ENCODE peak calls at places on chromosomes 1 and 21, in four cellular contexts. One of them, this sample, is unnamed.
A peak's percentile ranks its signal among the peaks of the same experiment; 100 is the strongest.

GRCh38 chr1:247212012-247212411 is 40.2 kb upstream of the ZNF124 start:
- DNase-seq in A172: no peak
- DNase-seq in CD4-positive, alpha-beta T cell: no peak
- DNase-seq in H54: no peak
- DNase-seq in this sample: no peak

GRCh38 chr1:243495442-243496172 is 239.8 kb downstream of the SDCCAG8 start:
- DNase-seq in A172: no peak
- DNase-seq in CD4-positive, alpha-beta T cell: no peak
- DNase-seq in H54: no peak
- DNase-seq in this sample: peak; percentile 27

GRCh38 chr1:234531181-234532132 is 52.5 kb upstream of the TARBP1 start:
- DNase-seq in A172: no peak
- DNase-seq in CD4-positive, alpha-beta T cell: no peak
- DNase-seq in H54: no peak
- DNase-seq in this sample: no peak

GRCh38 chr21:36664678-36665022 is 34.3 kb upstream of the SIM2 start:
- DNase-seq in A172: no peak
- DNase-seq in CD4-positive, alpha-beta T cell: no peak
- DNase-seq in H54: no peak
- DNase-seq in this sample: no peak

GRCh38 chr1:31959941-31960340 is 21.8 kb upstream of the PTP4A2 start:
- DNase-seq in A172: no peak
- DNase-seq in CD4-positive, alpha-beta T cell: no peak
- DNase-seq in H54: no peak
- DNase-seq in this sample: no peak

GRCh38 chr1:85244271-85245053 is 15.0 kb downstream of the C1orf52 start:
- DNase-seq in A172: peak; percentile 14
- DNase-seq in CD4-positive, alpha-beta T cell: no peak
- DNase-seq in H54: no peak
- DNase-seq in this sample: peak; percentile 80

GRCh38 chr1:20732588-20733360 is at the start of gene SH2D5:
- DNase-seq in A172: peak; percentile 94
- DNase-seq in CD4-positive, alpha-beta T cell: peak; percentile 57
- DNase-seq in H54: peak; percentile 84
- DNase-seq in this sample: peak; percentile 89

GRCh38 chr1:228156518-228156875 is 6.8 kb downstream of the GJC2 start:
- DNase-seq in A172: no peak
- DNase-seq in CD4-positive, alpha-beta T cell: no peak
- DNase-seq in H54: no peak
- DNase-seq in this sample: no peak

GRCh38 chr1:234585333-234586055 is 24.5 kb downstream of the IRF2BP2 start:
- DNase-seq in A172: no peak
- DNase-seq in CD4-positive, alpha-beta T cell: no peak
- DNase-seq in H54: no peak
- DNase-seq in this sample: peak; percentile 22

GRCh38 chr1:35442737-35443136 is 114.5 kb downstream of the KIAA0319L start:
- DNase-seq in A172: no peak
- DNase-seq in CD4-positive, alpha-beta T cell: no peak
- DNase-seq in H54: no peak
- DNase-seq in this sample: no peak

GRCh38 chr1:154157520-154158306 is 2.8 kb upstream of the NUP210L start:
- DNase-seq in A172: peak; percentile 42
- DNase-seq in CD4-positive, alpha-beta T cell: peak; percentile 56
- DNase-seq in H54: no peak
- DNase-seq in this sample: no peak

GRCh38 chr1:64136296-64136695 is 67.1 kb upstream of the UBE2U start:
- DNase-seq in A172: no peak
- DNase-seq in CD4-positive, alpha-beta T cell: no peak
- DNase-seq in H54: no peak
- DNase-seq in this sample: peak; percentile 3

GRCh38 chr1:226814751-226815496 is 55.5 kb upstream of the PSEN2 start:
- DNase-seq in A172: peak; percentile 97
- DNase-seq in CD4-positive, alpha-beta T cell: no peak
- DNase-seq in H54: peak; percentile 79
- DNase-seq in this sample: no peak

GRCh38 chr1:243525085-243525487 is 269.2 kb downstream of the SDCCAG8 start:
- DNase-seq in A172: peak; percentile 83
- DNase-seq in CD4-positive, alpha-beta T cell: no peak
- DNase-seq in H54: no peak
- DNase-seq in this sample: no peak

GRCh38 chr1:164524810-164525209 is 34.2 kb upstream of the PBX1 start:
- DNase-seq in A172: peak; percentile 10
- DNase-seq in CD4-positive, alpha-beta T cell: no peak
- DNase-seq in H54: no peak
- DNase-seq in this sample: no peak

GRCh38 chr1:10620776-10621175 is 146.0 kb downstream of the PEX14 start:
- DNase-seq in A172: no peak
- DNase-seq in CD4-positive, alpha-beta T cell: no peak
- DNase-seq in H54: no peak
- DNase-seq in this sample: no peak

GRCh38 chr1:160209656-160210046 is 4.5 kb downstream of the PEA15 start:
- DNase-seq in A172: no peak
- DNase-seq in CD4-positive, alpha-beta T cell: no peak
- DNase-seq in H54: no peak
- DNase-seq in this sample: no peak

GRCh38 chr1:213669964-213670691 is 317.6 kb upstream of the PROX1 start:
- DNase-seq in A172: no peak
- DNase-seq in CD4-positive, alpha-beta T cell: peak; percentile 36
- DNase-seq in H54: no peak
- DNase-seq in this sample: no peak

GRCh38 chr1:217274416-217274815 is 356.5 kb downstream of the GPATCH2 start:
- DNase-seq in A172: no peak
- DNase-seq in CD4-positive, alpha-beta T cell: no peak
- DNase-seq in H54: no peak
- DNase-seq in this sample: no peak

GRCh38 chr1:50859657-50860056 is 100.4 kb downstream of the FAF1 start:
- DNase-seq in A172: no peak
- DNase-seq in CD4-positive, alpha-beta T cell: no peak
- DNase-seq in H54: no peak
- DNase-seq in this sample: no peak

GRCh38 chr1:214123061-214123784 is 135.4 kb downstream of the PROX1 start:
- DNase-seq in A172: peak; percentile 80
- DNase-seq in CD4-positive, alpha-beta T cell: peak; percentile 7
- DNase-seq in H54: peak; percentile 33
- DNase-seq in this sample: peak; percentile 55

GRCh38 chr1:55938376-55938850 is 641.0 kb downstream of the PLPP3 start:
- DNase-seq in A172: no peak
- DNase-seq in CD4-positive, alpha-beta T cell: no peak
- DNase-seq in H54: no peak
- DNase-seq in this sample: no peak

GRCh38 chr1:198656500-198656932 is 17.7 kb downstream of the PTPRC start:
- DNase-seq in A172: peak; percentile 67
- DNase-seq in CD4-positive, alpha-beta T cell: peak; percentile 58
- DNase-seq in H54: no peak
- DNase-seq in this sample: no peak

GRCh38 chr21:45043541-45044020 is 30.8 kb upstream of the ADARB1 start:
- DNase-seq in A172: no peak
- DNase-seq in CD4-positive, alpha-beta T cell: no peak
- DNase-seq in H54: no peak
- DNase-seq in this sample: no peak

GRCh38 chr21:37855568-37856391 is 60.5 kb downstream of the KCNJ6 start:
- DNase-seq in A172: peak; percentile 55
- DNase-seq in CD4-positive, alpha-beta T cell: no peak
- DNase-seq in H54: no peak
- DNase-seq in this sample: no peak

GRCh38 chr1:200302893-200303250 is 107.0 kb downstream of the ZNF281 start:
- DNase-seq in A172: no peak
- DNase-seq in CD4-positive, alpha-beta T cell: no peak
- DNase-seq in H54: no peak
- DNase-seq in this sample: no peak

GRCh38 chr1:9753121-9753531 is 70.6 kb downstream of the CLSTN1 start:
- DNase-seq in A172: peak; percentile 46
- DNase-seq in CD4-positive, alpha-beta T cell: no peak
- DNase-seq in H54: peak; percentile 51
- DNase-seq in this sample: peak; percentile 65

GRCh38 chr1:203046984-203047630 is 20.8 kb downstream of the PPFIA4 start:
- DNase-seq in A172: peak; percentile 90
- DNase-seq in CD4-positive, alpha-beta T cell: no peak
- DNase-seq in H54: peak; percentile 79
- DNase-seq in this sample: peak; percentile 68

GRCh38 chr1:58739851-58740466 is 40.1 kb upstream of the MYSM1 start:
- DNase-seq in A172: peak; percentile 50
- DNase-seq in CD4-positive, alpha-beta T cell: no peak
- DNase-seq in H54: no peak
- DNase-seq in this sample: peak; percentile 82

GRCh38 chr1:179263121-179263520 is 30.5 kb upstream of the SOAT1 start:
- DNase-seq in A172: no peak
- DNase-seq in CD4-positive, alpha-beta T cell: no peak
- DNase-seq in H54: no peak
- DNase-seq in this sample: no peak

GRCh38 chr21:41726970-41727783 is 39.7 kb downstream of the RIPK4 start:
- DNase-seq in A172: peak; percentile 94
- DNase-seq in CD4-positive, alpha-beta T cell: no peak
- DNase-seq in H54: peak; percentile 93
- DNase-seq in this sample: peak; percentile 52

GRCh38 chr1:232278925-232279324 is 351.0 kb downstream of the SIPA1L2 start:
- DNase-seq in A172: no peak
- DNase-seq in CD4-positive, alpha-beta T cell: no peak
- DNase-seq in H54: no peak
- DNase-seq in this sample: no peak

GRCh38 chr1:156524481-156524869 is 23.9 kb upstream of the MEF2D start:
- DNase-seq in A172: no peak
- DNase-seq in CD4-positive, alpha-beta T cell: no peak
- DNase-seq in H54: no peak
- DNase-seq in this sample: no peak

GRCh38 chr1:81950037-81950436 is 149.3 kb downstream of the ADGRL2 start:
- DNase-seq in A172: no peak
- DNase-seq in CD4-positive, alpha-beta T cell: no peak
- DNase-seq in H54: no peak
- DNase-seq in this sample: no peak

This sample was measured in A673.